ENCODE peak calls at places on chromosome 16, in five cellular contexts. D is GM12864, S is AG04450, Z is fibroblast of the aortic adventitia, I is glutamatergic neuron. X is an unnamed sample.

GRCh38 chr16:86809458-86809955 is 231.2 kb downstream of the FOXL1 start:
- DNase-seq in D (no peak), S (peak), Z (peak), I (no peak), X (peak)

GRCh38 chr16:68022278-68022727 is 729 bp downstream of the DDX28 start:
- DNase-seq in S (no peak), D (no peak), I (no peak), Z (no peak), X (no peak)

GRCh38 chr16:57828272-57829161 is 26.2 kb upstream of the KIFC3 start:
- DNase-seq in I (no peak), D (no peak), S (no peak), Z (no peak), X (no peak)

GRCh38 chr16:48013476-48013875 is 142.3 kb downstream of the ABCC12 start:
- DNase-seq in I (no peak), Z (peak), S (no peak), D (no peak), X (no peak)

GRCh38 chr16:48956620-48957019 is 325.0 kb downstream of the CBLN1 start:
- DNase-seq in S (no peak), I (no peak), Z (no peak), D (no peak), X (no peak)

GRCh38 chr16:81567987-81568748 is 123.6 kb downstream of the CMIP start:
- DNase-seq in Z (peak), I (no peak), D (no peak), S (no peak), X (peak)

GRCh38 chr16:590875-591200 is 972 bp downstream of the RAB40C start:
- DNase-seq in S (no peak), Z (no peak), I (no peak), D (no peak), X (no peak)

GRCh38 chr16:56997264-56997663 is 7.9 kb downstream of the NLRC5 start:
- DNase-seq in Z (no peak), I (no peak), D (no peak), S (no peak), X (no peak)

GRCh38 chr16:883340-883739 is 82.8 kb upstream of the GNG13 start:
- DNase-seq in Z (no peak), S (no peak), D (no peak), I (no peak), X (no peak)

GRCh38 chr16:29290631-29291247 is 115.8 kb downstream of the NPIPB11 start:
- DNase-seq in Z (peak), S (peak), D (no peak), I (peak), X (peak)

GRCh38 chr16:47463771-47464624 is 2.9 kb downstream of the PHKB start:
- DNase-seq in D (no peak), Z (no peak), I (no peak), S (no peak), X (no peak)

GRCh38 chr16:83964684-83965443 is 3.2 kb upstream of the NECAB2 start:
- DNase-seq in D (no peak), S (no peak), Z (no peak), I (no peak), X (no peak)

GRCh38 chr16:15996432-15997109 is 47.2 kb downstream of the ABCC1 start:
- DNase-seq in D (no peak), Z (peak), I (peak), S (peak), X (peak)

GRCh38 chr16:84786605-84787302 is 33.0 kb upstream of the CRISPLD2 start:
- DNase-seq in D (no peak), I (no peak), S (no peak), Z (no peak), X (no peak)

GRCh38 chr16:2762711-2763110 is 10.3 kb downstream of the SRRM2 start:
- DNase-seq in I (no peak), Z (no peak), D (no peak), S (no peak), X (no peak)

GRCh38 chr16:87044031-87044380 is 273.2 kb downstream of the C16orf95 start:
- DNase-seq in I (no peak), D (no peak), S (no peak), Z (no peak), X (no peak)

GRCh38 chr16:53417011-53417410 is 17.3 kb upstream of the RBL2 start:
- DNase-seq in S (no peak), D (no peak), Z (peak), I (no peak), X (no peak)

GRCh38 chr16:88003736-88004135 is 52.5 kb downstream of the BANP start:
- DNase-seq in Z (no peak), D (no peak), I (no peak), S (no peak), X (no peak)

GRCh38 chr16:22065252-22065651 is 27.1 kb upstream of the VWA3A start:
- DNase-seq in S (no peak), Z (no peak), I (no peak), D (no peak), X (no peak)

GRCh38 chr16:11303405-11304138 is 22.4 kb upstream of the PRM1 start:
- DNase-seq in Z (peak), S (no peak), I (no peak), D (no peak), X (no peak)

DNA sequence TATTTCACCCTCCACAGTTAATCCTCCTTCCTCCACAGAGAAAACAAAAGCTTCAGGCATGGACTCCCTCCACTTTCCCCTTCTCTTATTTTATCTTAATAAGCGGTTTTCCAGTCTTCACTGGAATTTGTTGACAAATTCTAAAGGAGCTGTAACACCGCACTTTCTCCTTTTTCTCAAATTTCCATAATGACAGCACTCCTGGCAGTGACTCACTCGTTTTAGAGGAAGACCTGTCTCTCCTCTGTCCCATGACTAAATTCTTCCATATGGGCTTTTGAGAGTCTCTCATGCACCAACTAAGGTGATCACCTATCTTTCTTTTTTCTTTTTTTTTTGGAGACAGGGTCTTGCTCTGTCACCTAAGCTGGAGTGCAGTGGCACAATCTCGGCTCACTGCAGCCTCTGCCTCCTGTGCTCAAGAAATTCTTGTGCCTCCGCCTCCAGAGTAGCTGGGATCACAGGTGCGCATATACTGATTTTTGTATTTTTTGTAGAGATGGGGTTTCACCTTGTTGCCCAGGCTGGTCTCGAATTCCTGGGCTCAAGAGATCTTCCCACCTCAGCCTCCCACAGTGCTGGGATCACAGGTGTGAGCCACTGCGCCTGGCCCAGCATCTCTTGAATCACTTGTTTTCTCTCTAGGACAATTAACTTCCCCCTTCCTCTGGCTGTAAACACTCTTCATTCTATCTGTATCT is 7.7 kb downstream of the ITGAM start:
- DNase-seq in S (no peak), Z (no peak), D (no peak), I (no peak), X (no peak)
- TF ChIP-seq CTCF in S (no peak), Z (no peak), D (no peak), I (no peak), X (no peak)

DNA sequence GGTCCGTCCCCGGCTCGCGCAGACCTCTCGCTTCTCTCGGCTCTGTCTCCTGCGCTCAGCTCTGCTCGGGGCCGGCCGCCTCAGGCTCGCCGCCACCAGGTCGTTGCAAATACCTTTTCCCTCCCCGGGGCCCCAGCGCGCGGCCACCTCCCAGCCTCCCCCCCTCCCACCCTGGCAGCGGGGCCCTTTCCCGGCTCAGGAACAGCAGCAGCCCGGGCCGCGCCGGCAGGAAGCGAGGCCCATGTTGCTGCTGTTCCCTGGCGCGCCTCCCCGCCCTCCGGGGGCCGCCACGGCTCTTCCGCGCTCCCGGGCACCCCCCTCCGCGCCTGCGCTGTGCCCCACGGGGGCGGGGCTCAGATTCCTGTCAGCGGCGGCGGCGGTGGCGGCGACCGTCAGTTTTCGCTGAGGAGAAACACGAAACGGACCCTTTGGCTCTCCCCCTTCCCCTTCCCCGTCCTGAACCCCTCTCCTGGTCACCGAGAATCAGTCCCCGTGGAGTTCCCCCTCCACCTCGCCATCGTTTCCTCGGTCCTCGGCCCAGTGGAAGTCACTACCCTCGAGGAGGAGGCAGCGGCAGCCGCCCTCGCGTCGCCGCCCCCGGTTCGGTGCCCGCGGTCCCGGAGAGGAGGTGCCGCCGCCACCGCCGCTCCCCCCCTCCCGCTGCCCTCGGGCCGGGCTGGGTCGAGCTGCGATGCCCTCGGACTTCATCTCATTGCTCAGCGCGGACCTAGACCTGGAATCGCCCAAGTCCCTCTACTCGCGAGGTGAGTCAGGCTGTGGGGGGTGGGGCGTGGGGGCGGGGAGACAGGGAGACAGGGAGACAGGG is at the start of gene NFAT5:
- DNase-seq in Z (peak), S (peak), D (no peak), I (peak), X (peak)
- TF ChIP-seq CTCF in Z (no peak), S (no peak), D (no peak), I (no peak), X (peak)

GRCh38 chr16:12341423-12341822 is 364.9 kb downstream of the SNX29 start:
- DNase-seq in S (no peak), I (no peak), D (no peak), Z (peak), X (peak)
- TF ChIP-seq CTCF in S (peak), I (no peak), D (no peak), Z (no peak), X (peak)

DNA sequence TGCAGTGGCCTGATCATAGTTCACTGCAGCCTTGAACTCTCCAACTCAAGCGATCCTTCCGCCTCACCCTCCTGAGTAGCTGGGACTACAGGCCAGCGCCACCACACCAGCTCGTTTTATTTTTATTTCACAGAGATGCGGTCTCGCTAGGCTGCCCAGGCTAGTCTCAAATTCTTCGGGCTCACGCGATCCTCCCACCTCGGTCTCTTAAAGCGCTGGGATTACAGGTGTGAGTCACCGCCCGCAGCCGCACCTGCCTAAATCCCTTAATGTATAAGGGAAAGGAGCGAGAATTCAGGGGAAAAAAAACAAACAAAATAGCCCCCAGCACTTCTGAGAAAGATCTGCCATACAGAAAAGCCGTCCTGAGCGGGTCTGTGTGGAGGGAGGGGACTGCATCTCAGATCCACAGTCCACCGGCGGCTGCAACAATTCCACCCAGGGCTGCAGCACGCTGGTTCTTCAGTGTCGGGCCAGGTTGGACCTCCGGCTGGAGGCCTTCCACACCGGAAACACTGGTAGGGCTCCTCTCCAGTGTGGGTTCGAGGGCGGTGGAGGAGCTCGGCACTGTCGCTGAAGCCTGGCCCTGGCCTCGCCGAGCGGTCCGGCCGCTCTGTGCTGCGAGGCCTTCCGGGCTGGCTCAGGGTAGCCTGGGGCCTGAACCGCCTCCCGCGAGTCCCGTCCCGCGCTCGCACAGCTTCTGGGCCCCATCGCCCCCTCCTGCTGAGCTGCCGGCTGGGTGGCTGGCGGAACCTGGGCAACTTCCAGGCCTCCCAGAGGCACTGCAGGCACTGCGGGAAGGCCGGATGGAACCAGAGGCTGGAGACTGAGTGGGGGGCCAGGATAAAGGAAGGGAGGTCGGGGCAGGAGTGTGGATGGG is 7.0 kb downstream of the ZNF843 start:
- DNase-seq in S (no peak), D (no peak), I (no peak), Z (no peak), X (no peak)
- TF ChIP-seq CTCF in S (no peak), D (no peak), I (no peak), Z (no peak), X (no peak)

DNA sequence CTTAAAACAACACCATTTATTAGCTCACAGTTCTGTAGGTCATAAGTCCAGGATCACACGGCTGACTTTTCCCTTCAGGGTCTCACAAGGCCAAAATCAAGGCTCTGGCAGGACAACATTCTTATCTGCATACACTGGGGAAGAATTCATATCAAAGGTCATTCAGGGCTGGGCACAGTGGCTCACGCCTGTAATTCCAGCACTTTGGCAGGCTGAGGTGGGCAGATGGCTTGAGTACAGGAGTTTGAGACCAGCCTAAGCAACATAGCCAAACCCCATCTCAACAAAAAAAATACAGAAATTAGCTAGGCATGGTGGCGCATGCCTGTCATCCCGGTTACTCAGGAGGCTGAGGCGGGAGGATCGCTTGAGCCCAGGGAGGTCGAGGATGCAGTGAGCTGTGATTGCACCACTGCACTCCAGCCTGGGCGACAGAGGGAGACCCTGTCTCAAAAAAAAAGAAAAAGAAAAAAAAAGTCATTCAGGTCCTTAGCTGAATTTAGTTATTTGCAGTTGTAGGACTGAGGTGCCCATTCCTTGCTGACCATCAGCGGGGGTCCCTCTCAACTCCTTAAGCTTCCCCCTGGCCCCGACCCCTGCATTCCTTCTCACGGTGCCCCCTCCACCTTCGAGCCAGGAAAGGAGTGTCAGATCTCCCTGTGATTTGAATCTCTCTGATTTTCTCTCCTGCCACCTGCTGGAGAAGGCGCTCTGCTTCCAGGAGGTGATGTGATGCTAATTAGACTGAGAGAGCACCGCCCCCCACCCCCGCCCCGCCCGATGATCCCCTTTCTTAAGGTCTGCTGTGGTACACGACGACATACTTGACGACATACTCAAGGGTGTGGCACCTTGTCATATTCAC is 91.8 kb upstream of the CLEC18A start:
- DNase-seq in S (no peak), Z (no peak), D (no peak), I (peak), X (no peak)
- TF ChIP-seq CTCF in S (peak), Z (peak), D (peak), I (peak), X (peak)

GRCh38 chr16:76265434-76266045 is 11.7 kb upstream of the CNTNAP4 start:
- DNase-seq in S (peak), D (peak), I (peak), Z (peak), X (no peak)
- TF ChIP-seq CTCF in S (peak), D (peak), I (peak), Z (peak), X (peak)

GRCh38 chr16:64408699-64409098 is 713.2 kb downstream of the CDH11 start:
- DNase-seq in S (no peak), D (no peak), Z (no peak), I (no peak), X (no peak)
- TF ChIP-seq CTCF in S (no peak), D (no peak), Z (no peak), I (no peak), X (peak)

GRCh38 chr16:5024632-5025031 is 9.1 kb downstream of the NAGPA start:
- DNase-seq in Z (peak), S (no peak), D (no peak), I (no peak), X (peak)
- TF ChIP-seq CTCF in Z (no peak), S (peak), D (peak), I (no peak), X (peak)

GRCh38 chr16:89077076-89077475 is 16.6 kb upstream of the ACSF3 start:
- DNase-seq in Z (no peak), S (no peak), I (no peak), D (no peak), X (no peak)
- TF ChIP-seq CTCF in Z (no peak), S (no peak), I (no peak), D (no peak), X (no peak)

X was measured in HFFc6.